ENCODE peak calls at places on chromosomes 7 and 10, in nine cellular contexts. Z is sigmoid colon, F is Peyer's patch, R is thyroid gland, E is breast epithelium, Y is A549, B is ovary, M is tibial nerve, T is right lobe of liver. N is an unnamed sample.

GRCh38 chr7:66664590-66665293 is 36.1 kb downstream of the KCTD7 start:
- DNase-seq in Z (no peak), F (no peak), R (no peak), E (no peak), Y (no peak), B (peak), M (no peak), T (no peak), N (no peak)

GRCh38 chr10:132163826-132164515 is 22.8 kb upstream of the DPYSL4 start:
- DNase-seq in Z (no peak), F (no peak), R (no peak), E (no peak), Y (no peak), B (peak), M (no peak), T (no peak), N (no peak)

GRCh38 chr10:80122110-80122710 is 10.3 kb upstream of the PLAC9 start:
- DNase-seq in Z (no peak), F (no peak), R (no peak), E (no peak), Y (no peak), B (no peak), M (no peak), T (no peak), N (no peak)

GRCh38 chr10:124157286-124157685 is 63.9 kb upstream of the CHST15 start:
- DNase-seq in Z (peak), F (no peak), R (no peak), E (no peak), Y (no peak), B (no peak), M (no peak), T (no peak), N (no peak)

GRCh38 chr7:1096156-1097119 is 8.5 kb downstream of the GPER1 start:
- DNase-seq in Z (no peak), F (no peak), R (peak), E (peak), Y (no peak), B (no peak), M (no peak), T (peak), N (no peak)

GRCh38 chr10:116039604-116040003 is 233.4 kb downstream of the GFRA1 start:
- DNase-seq in Z (no peak), F (no peak), R (no peak), E (no peak), Y (no peak), B (no peak), M (no peak), T (no peak), N (no peak)

GRCh38 chr7:130878785-130879184 is 144.8 kb upstream of the KLF14 start:
- DNase-seq in Z (no peak), F (no peak), R (no peak), E (no peak), Y (no peak), B (no peak), M (no peak), T (no peak), N (no peak)

GRCh38 chr7:101308245-101309085 is 13.1 kb downstream of the IFT22 start:
- DNase-seq in Z (peak), F (peak), R (peak), E (peak), Y (peak), B (peak), M (no peak), T (peak), N (no peak)

DNA sequence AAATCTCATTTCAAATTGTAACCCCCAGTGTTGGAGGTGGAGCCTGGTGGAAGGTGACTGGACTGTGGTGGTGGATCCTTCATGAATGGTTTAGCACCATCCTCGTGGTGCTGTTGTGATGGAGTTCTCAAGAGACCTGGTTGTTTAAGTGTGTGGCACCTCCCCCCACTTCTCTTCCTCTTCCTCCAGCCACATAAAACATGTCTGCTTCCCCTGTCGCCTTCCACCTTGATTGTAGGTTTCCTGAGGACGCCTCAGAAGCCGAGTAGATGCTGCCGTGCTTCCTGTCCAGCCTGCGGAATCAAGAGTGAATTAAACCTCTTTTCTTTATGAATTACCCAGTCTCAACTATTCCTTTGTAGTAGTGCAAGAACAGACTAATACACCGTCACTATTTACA is 21.0 kb downstream of the GRB10 start:
- DNase-seq in Z (no peak), F (no peak), R (no peak), E (no peak), Y (no peak), B (no peak), M (no peak), T (no peak), N (no peak)
- H3K27ac ChIP-seq in Z (no peak), F (no peak), R (no peak), E (no peak), Y (no peak), B (no peak), M (no peak), T (no peak), N (no peak)

GRCh38 chr7:77209479-77210139 is 10.0 kb upstream of the FGL2 start:
- DNase-seq in Z (no peak), F (no peak), R (no peak), E (no peak), Y (no peak), B (no peak), M (no peak), T (no peak), N (no peak)

GRCh38 chr7:77202544-77202976 is 2.9 kb upstream of the FGL2 start:
- DNase-seq in Z (no peak), F (no peak), R (no peak), E (no peak), Y (no peak), B (no peak), M (no peak), T (no peak), N (no peak)

GRCh38 chr7:77200542-77200941 is 923 bp upstream of the FGL2 start:
- DNase-seq in Z (no peak), F (no peak), R (no peak), E (no peak), Y (no peak), B (no peak), M (no peak), T (no peak), N (no peak)

DNA sequence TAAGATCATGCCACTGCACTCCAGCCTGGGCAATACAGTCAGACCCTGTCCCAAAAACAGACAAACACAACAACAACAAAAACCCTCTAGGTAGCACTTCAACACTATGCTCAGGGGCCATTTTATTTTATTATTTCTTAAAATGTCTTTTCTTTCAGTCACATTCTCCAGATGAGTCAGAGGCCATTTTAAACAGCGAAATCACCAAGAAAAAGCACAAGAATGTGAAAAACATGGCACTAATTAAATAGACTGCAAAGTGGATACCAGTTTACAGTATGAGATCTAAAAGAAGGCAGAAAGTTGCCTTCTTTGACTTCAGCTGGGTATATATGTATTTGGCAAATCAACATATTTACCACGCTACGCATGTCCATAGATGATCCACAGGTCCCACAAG is 6.1 kb upstream of the FGL2 start:
- DNase-seq in Z (no peak), F (no peak), R (no peak), E (no peak), Y (no peak), B (no peak), M (no peak), T (no peak), N (no peak)
- TF ChIP-seq POLR2A in Z (no peak), F (no peak), R (no peak), E (no peak), Y (no peak), B (no peak), M (no peak), T (no peak), N (no peak)

GRCh38 chr10:26436848-26437247 is 1.3 kb upstream of the APBB1IP start:
- DNase-seq in Z (no peak), F (no peak), R (no peak), E (no peak), Y (no peak), B (no peak), M (no peak), T (no peak), N (no peak)

GRCh38 chr10:26437637-26438461 is at the start of gene APBB1IP:
- DNase-seq in Z (peak), F (peak), R (peak), E (no peak), Y (no peak), B (peak), M (peak), T (peak), N (peak)

GRCh38 chr10:26440091-26440445 is 1.9 kb downstream of the APBB1IP start:
- DNase-seq in Z (no peak), F (no peak), R (no peak), E (no peak), Y (no peak), B (no peak), M (no peak), T (no peak), N (no peak)

GRCh38 chr10:26439436-26440090 is 1.4 kb downstream of the APBB1IP start:
- DNase-seq in Z (no peak), F (no peak), R (no peak), E (no peak), Y (no peak), B (no peak), M (no peak), T (no peak), N (no peak)

GRCh38 chr10:26438534-26439269 is 561 bp downstream of the APBB1IP start:
- DNase-seq in Z (peak), F (peak), R (no peak), E (no peak), Y (no peak), B (no peak), M (no peak), T (peak), N (no peak)
- H3K4me3 ChIP-seq in Z (peak), F (peak), R (no peak), E (peak), Y (peak), B (no peak), M (peak), T (peak), N (peak)

GRCh38 chr10:126904807-126905686 is at the start of gene DOCK1:
- DNase-seq in Z (peak), F (peak), R (peak), E (peak), Y (peak), B (peak), M (peak), T (peak), N (no peak)

GRCh38 chr10:126907423-126907970 is 2.3 kb downstream of the DOCK1 start:
- DNase-seq in Z (no peak), F (no peak), R (no peak), E (peak), Y (peak), B (no peak), M (no peak), T (no peak), N (no peak)

GRCh38 chr10:126906704-126907422 is 1.6 kb downstream of the DOCK1 start:
- DNase-seq in Z (no peak), F (no peak), R (no peak), E (peak), Y (no peak), B (no peak), M (no peak), T (no peak), N (no peak)

GRCh38 chr10:126904493-126904806 is 778 bp upstream of the DOCK1 start:
- DNase-seq in Z (no peak), F (no peak), R (no peak), E (peak), Y (no peak), B (no peak), M (no peak), T (no peak), N (no peak)

GRCh38 chr10:126905776-126906703 is 812 bp downstream of the DOCK1 start:
- DNase-seq in Z (peak), F (peak), R (peak), E (peak), Y (peak), B (peak), M (no peak), T (peak), N (no peak)
- H3K27ac ChIP-seq in Z (peak), F (peak), R (peak), E (peak), Y (peak), B (peak), M (peak), T (no peak), N (peak)

DNA sequence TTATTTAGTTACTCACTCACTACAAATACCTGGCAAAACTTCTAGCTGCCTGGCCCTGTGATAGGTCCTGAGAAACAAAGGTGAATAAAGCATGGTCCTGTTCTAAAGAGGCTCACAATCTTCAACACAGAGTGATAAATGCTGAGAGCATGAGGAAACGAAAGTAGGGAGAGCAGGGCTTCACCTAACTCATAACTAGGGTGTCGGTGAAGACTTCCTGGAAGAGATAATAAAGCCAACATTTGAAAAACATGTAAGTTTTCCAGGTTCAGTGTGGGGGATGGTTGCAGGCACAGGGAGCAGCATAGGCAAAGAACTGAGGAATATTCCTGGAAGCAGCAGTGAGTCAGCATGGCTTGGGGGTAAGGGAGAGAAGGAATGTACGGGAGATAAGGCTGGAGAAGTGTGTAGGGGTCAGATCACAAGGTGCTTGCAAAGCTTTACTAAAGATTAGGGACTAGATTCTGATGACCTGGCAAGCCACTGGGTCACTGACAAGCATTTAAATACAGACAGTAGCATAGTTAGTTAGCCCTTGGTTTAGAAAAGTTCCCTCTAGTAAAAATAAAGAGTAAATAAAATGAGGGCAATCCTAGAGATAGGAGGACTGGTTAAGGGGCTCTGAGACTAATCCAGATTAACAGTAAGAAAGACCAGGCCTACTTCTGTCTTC is 5.1 kb downstream of the KEL start:
- DNase-seq in Z (no peak), F (no peak), R (no peak), E (no peak), Y (peak), B (no peak), M (no peak), T (no peak), N (no peak)
- TF ChIP-seq POLR2A in Z (no peak), F (no peak), R (no peak), E (no peak), Y (no peak), B (no peak), M (no peak), T (no peak), N (no peak)

GRCh38 chr10:61957806-61958205 is 56.3 kb downstream of the ARID5B start:
- DNase-seq in Z (no peak), F (no peak), R (no peak), E (no peak), Y (no peak), B (no peak), M (no peak), T (no peak), N (no peak)

GRCh38 chr10:61958793-61959192 is 57.3 kb downstream of the ARID5B start:
- DNase-seq in Z (no peak), F (no peak), R (no peak), E (no peak), Y (no peak), B (no peak), M (no peak), T (no peak), N (no peak)

GRCh38 chr10:61959814-61960213 is 58.3 kb downstream of the ARID5B start:
- DNase-seq in Z (no peak), F (no peak), R (no peak), E (no peak), Y (no peak), B (no peak), M (no peak), T (no peak), N (no peak)

GRCh38 chr10:61960396-61961120 is 59.1 kb downstream of the ARID5B start:
- DNase-seq in Z (no peak), F (no peak), R (no peak), E (no peak), Y (no peak), B (no peak), M (no peak), T (no peak), N (no peak)

DNA sequence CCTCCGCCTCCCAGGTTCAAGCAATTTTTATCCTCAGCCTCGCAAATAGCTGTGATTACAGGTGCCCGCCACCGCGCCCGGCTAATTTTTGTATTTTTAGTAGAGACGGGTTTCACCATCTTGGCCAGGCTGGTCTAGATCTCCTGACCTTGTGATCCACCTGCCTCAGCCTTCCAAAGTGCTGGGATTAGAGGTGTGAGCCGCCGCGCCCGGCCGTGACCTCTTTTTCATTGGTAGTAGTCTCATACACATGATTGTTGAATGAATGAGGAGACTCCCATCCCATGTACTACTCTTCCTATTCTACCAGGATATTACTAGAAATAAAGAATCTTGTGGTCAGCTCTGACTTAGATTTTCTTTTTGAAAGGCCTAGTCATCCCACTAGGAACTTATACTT is 56.8 kb downstream of the ARID5B start:
- DNase-seq in Z (no peak), F (no peak), R (no peak), E (no peak), Y (no peak), B (no peak), M (no peak), T (no peak), N (no peak)
- H3K4me3 ChIP-seq in Z (no peak), F (no peak), R (no peak), E (no peak), Y (no peak), B (no peak), M (no peak), T (no peak), N (no peak)

GRCh38 chr10:58651040-58651439 is 138.4 kb downstream of the BICC1 start:
- DNase-seq in Z (no peak), F (no peak), R (no peak), E (no peak), Y (no peak), B (no peak), M (peak), T (no peak), N (no peak)

GRCh38 chr10:58647366-58647765 is 134.7 kb downstream of the BICC1 start:
- DNase-seq in Z (no peak), F (no peak), R (no peak), E (no peak), Y (no peak), B (no peak), M (no peak), T (no peak), N (no peak)

GRCh38 chr10:58647770-58648169 is 135.1 kb downstream of the BICC1 start:
- DNase-seq in Z (no peak), F (no peak), R (no peak), E (no peak), Y (no peak), B (no peak), M (no peak), T (no peak), N (no peak)

GRCh38 chr10:58653139-58653538 is 140.5 kb downstream of the BICC1 start:
- DNase-seq in Z (no peak), F (no peak), R (no peak), E (no peak), Y (no peak), B (no peak), M (no peak), T (no peak), N (no peak)

GRCh38 chr10:58651742-58652141 is 139.1 kb downstream of the BICC1 start:
- DNase-seq in Z (no peak), F (no peak), R (no peak), E (no peak), Y (no peak), B (no peak), M (no peak), T (no peak), N (no peak)
- H3K27ac ChIP-seq in Z (peak), F (no peak), R (no peak), E (no peak), Y (no peak), B (no peak), M (no peak), T (no peak), N (no peak)

DNA sequence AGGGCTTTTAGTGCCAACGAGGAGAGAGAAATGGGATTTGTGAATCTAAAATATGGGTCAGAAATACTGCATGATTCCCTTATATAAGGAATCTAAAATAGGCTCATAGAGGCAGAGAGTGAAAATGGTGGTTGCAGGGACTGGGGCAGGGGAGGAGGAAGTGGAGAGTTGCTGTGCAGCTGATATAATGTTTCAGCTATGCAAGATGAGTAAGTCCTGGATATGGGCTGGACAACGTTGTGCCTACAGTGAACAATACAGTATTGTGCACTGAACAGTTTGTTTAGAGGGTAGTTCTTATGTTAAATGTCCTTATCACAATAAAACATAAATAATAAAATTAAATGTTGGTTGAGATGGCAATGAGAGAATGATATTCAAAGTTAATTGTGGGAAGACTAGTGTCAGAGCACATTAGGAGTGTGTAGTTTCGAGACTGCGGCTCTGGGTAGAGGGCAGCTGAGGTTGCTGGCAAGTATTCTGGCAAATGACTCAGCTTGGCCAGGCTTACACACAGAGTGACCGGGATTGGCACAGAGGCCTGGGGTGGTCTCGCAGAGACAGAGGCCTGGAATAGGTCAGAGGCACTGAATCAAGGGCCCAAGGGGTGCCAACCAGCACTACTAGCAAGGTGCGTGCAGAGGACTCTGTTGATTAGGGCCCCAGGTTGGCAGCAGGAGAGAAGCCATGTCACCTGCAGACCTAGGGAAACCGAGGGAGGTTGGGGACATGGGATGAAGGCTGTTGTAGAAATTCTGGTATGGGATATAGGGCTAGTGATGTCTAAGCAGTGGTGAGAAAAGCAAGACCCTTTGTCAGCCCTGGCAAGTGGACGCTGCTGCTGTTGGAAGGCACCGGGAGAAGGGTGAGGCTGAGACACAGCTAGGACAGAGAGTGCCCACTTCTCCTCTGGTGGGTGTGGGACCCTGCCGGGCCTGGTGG is 2.8 kb upstream of the DEPP1 start:
- DNase-seq in Z (peak), F (no peak), R (peak), E (no peak), Y (peak), B (peak), M (no peak), T (peak), N (no peak)
- TF ChIP-seq POLR2A in Z (no peak), F (no peak), R (no peak), E (no peak), Y (no peak), B (no peak), M (no peak), T (peak), N (no peak)

N was measured in gastrocnemius medialis.